ENCODE peak calls at places on chromosomes 3 and 15, in five cellular contexts. A, R, O, Z and D are unnamed samples.

GRCh38 chr15:50753463-50753862 is 12.0 kb downstream of the SPPL2A start:
- DNase-seq in R (no peak), Z (no peak), O (peak), A (no peak), D (no peak)

GRCh38 chr3:159859836-159860235 is 128.8 kb upstream of the IL12A start:
- DNase-seq in Z (no peak), O (no peak), R (no peak), A (no peak), D (no peak)

GRCh38 chr3:183629546-183630301 is 5.7 kb upstream of the KLHL24 start:
- DNase-seq in A (peak), R (no peak), Z (no peak), O (no peak), D (no peak)

GRCh38 chr3:107285197-107285596 is 92.0 kb upstream of the CCDC54 start:
- DNase-seq in R (no peak), Z (peak), O (peak), A (peak), D (peak)

GRCh38 chr3:33117461-33117860 is 3.6 kb downstream of the CRTAP start:
- DNase-seq in O (no peak), R (no peak), A (no peak), Z (no peak), D (no peak)

GRCh38 chr15:86336051-86336788 is 256.5 kb downstream of the AGBL1 start:
- DNase-seq in R (no peak), O (no peak), Z (no peak), A (no peak), D (no peak)

GRCh38 chr15:28125673-28126651 is 26.8 kb upstream of the OCA2 start:
- DNase-seq in O (peak), R (peak), A (peak), Z (no peak), D (no peak)

GRCh38 chr3:136789976-136790375 is 28.9 kb upstream of the SLC35G2 start:
- DNase-seq in Z (no peak), O (no peak), R (no peak), A (peak), D (no peak)

GRCh38 chr3:159814161-159814560 is 174.5 kb upstream of the IL12A start:
- DNase-seq in Z (peak), A (peak), R (no peak), O (peak), D (no peak)

GRCh38 chr3:42014443-42014945 is 52.6 kb upstream of the ULK4 start:
- DNase-seq in Z (no peak), R (no peak), A (peak), O (no peak), D (no peak)

GRCh38 chr3:60076307-60076706 is 1026.5 kb upstream of the CFAP20DC start:
- DNase-seq in Z (no peak), R (no peak), A (no peak), O (no peak), D (no peak)

GRCh38 chr15:56291741-56292140 is 48.1 kb upstream of the RFX7 start:
- DNase-seq in Z (no peak), A (no peak), R (no peak), O (no peak), D (no peak)

GRCh38 chr3:194572131-194572789 is 61.0 kb downstream of the TMEM44 start:
- DNase-seq in R (no peak), Z (no peak), O (peak), A (peak), D (no peak)

GRCh38 chr3:168088106-168088722 is 7.5 kb downstream of the GOLIM4 start:
- DNase-seq in Z (peak), R (no peak), O (no peak), A (peak), D (no peak)

GRCh38 chr3:33582234-33582633 is 135.8 kb downstream of the CLASP2 start:
- DNase-seq in O (no peak), R (no peak), A (peak), Z (no peak), D (no peak)

GRCh38 chr15:38945551-38946298 is 381.1 kb upstream of the RASGRP1 start:
- DNase-seq in Z (no peak), O (no peak), A (peak), R (no peak), D (no peak)

GRCh38 chr15:31360843-31361763 is 34.5 kb downstream of the KLF13 start:
- DNase-seq in Z (no peak), A (no peak), O (no peak), R (no peak), D (no peak)

GRCh38 chr15:45521596-45522167 is 873 bp downstream of the SLC30A4 start:
- DNase-seq in R (peak), A (no peak), O (no peak), Z (no peak), D (no peak)

GRCh38 chr3:74613566-74613965 is 893 bp downstream of the CNTN3 start:
- DNase-seq in A (no peak), R (no peak), O (peak), Z (no peak), D (no peak)

GRCh38 chr15:68542771-68543544 is 35.8 kb upstream of the CORO2B start:
- DNase-seq in O (peak), A (peak), Z (no peak), R (no peak), D (no peak)

GRCh38 chr3:185420762-185421161 is 57.8 kb downstream of the MAP3K13 start:
- DNase-seq in R (no peak), O (no peak), Z (no peak), A (no peak), D (no peak)

GRCh38 chr3:88000853-88001252 is 58.0 kb downstream of the CGGBP1 start:
- DNase-seq in Z (peak), O (no peak), R (peak), A (peak), D (peak)

GRCh38 chr3:7025581-7026300 is 164.8 kb downstream of the GRM7 start:
- DNase-seq in R (peak), A (no peak), Z (no peak), O (no peak), D (no peak)

GRCh38 chr15:45795487-45796069 is 160.7 kb downstream of the SQOR start:
- DNase-seq in Z (peak), O (peak), A (peak), R (peak), D (peak)

GRCh38 chr3:168165390-168166269 is 69.9 kb upstream of the GOLIM4 start:
- DNase-seq in O (peak), Z (peak), A (peak), R (peak), D (no peak)

GRCh38 chr3:75906555-75907112 is 121.3 kb upstream of the ZNF717 start:
- DNase-seq in A (peak), O (peak), R (peak), Z (peak), D (peak)

GRCh38 chr15:78763796-78764241 is 47.4 kb downstream of the ADAMTS7 start:
- DNase-seq in R (no peak), Z (no peak), A (no peak), O (no peak), D (no peak)

GRCh38 chr3:15646924-15647511 is 45.5 kb downstream of the BTD start:
- DNase-seq in R (no peak), A (peak), O (peak), Z (no peak), D (no peak)

GRCh38 chr3:175338775-175339535 is 479.8 kb downstream of the NAALADL2 start:
- DNase-seq in O (peak), Z (peak), R (no peak), A (peak), D (no peak)

GRCh38 chr3:109137766-109138165 is 1.2 kb downstream of the C3orf85 start:
- DNase-seq in R (no peak), A (no peak), Z (no peak), O (no peak), D (no peak)

GRCh38 chr15:99504823-99505551 is 60.8 kb upstream of the MEF2A start:
- DNase-seq in R (no peak), O (peak), A (peak), Z (no peak), D (no peak)

GRCh38 chr3:182704926-182705325 is 88.4 kb upstream of the ATP11B start:
- DNase-seq in A (peak), R (no peak), Z (peak), O (no peak), D (no peak)

GRCh38 chr3:194730369-194730768 is 44.7 kb downstream of the FAM43A start:
- DNase-seq in Z (no peak), R (no peak), O (no peak), A (peak), D (no peak)

GRCh38 chr3:53956591-53956990 is 64.9 kb upstream of the SELENOK start:
- DNase-seq in A (no peak), Z (no peak), R (no peak), O (no peak), D (no peak)

GRCh38 chr3:151281671-151282334 is 3.5 kb upstream of the P2RY14 start:
- DNase-seq in A (no peak), O (peak), Z (no peak), R (no peak), D (no peak)

GRCh38 chr3:45537960-45538640 is 56.5 kb upstream of the LIMD1 start:
- DNase-seq in Z (no peak), O (peak), A (no peak), R (no peak), D (no peak)

GRCh38 chr3:143935678-143936077 is 35.9 kb upstream of the DIPK2A start:
- DNase-seq in Z (no peak), A (no peak), R (no peak), O (no peak), D (no peak)

DNA sequence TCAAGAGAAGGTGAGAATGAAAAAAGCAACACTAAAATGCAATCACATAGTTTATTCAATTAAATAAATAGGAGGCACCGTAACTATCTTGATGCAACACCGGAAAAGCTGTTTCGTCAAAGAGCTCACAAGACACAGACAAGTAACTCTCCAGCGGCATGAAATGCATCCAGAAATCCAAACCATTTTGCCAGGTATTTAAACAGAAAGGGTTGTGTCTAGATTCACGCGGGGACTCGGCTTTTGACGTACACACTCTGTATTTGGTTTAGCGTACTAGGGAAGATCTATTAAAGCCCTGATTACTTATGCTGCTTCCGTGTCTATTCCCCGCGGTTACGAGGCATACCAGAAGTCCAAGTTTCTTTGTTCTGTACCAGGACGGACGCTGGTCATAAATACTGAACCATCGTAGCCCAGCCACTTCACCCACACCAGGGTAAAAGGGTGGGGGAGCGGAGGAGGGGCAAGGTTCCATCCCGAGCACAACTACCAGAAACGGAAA is 685 bp downstream of the BNIP2 start:
- DNase-seq in Z (no peak), A (no peak), R (peak), O (peak), D (no peak)
- H2BK15ac ChIP-seq in Z (no peak), A (no peak), R (no peak), O (no peak), D (no peak)

GRCh38 chr3:58357402-58357801 is 24.7 kb downstream of the PXK start:
- DNase-seq in A (no peak), Z (no peak), R (no peak), O (peak), D (no peak)

GRCh38 chr3:58353722-58354553 is 21.2 kb downstream of the PXK start:
- DNase-seq in A (peak), Z (no peak), O (peak), R (no peak), D (no peak)

GRCh38 chr3:58355174-58355573 is 22.5 kb downstream of the PXK start:
- DNase-seq in R (no peak), Z (no peak), O (no peak), A (no peak), D (no peak)

GRCh38 chr3:58358092-58358491 is 25.4 kb downstream of the PXK start:
- DNase-seq in A (no peak), O (no peak), R (no peak), Z (no peak), D (no peak)

GRCh38 chr3:58356054-58356453 is 23.4 kb downstream of the PXK start:
- DNase-seq in O (no peak), A (no peak), Z (no peak), R (no peak), D (no peak)
- H2BK15ac ChIP-seq in O (no peak), A (no peak), Z (no peak), R (no peak), D (no peak)

DNA sequence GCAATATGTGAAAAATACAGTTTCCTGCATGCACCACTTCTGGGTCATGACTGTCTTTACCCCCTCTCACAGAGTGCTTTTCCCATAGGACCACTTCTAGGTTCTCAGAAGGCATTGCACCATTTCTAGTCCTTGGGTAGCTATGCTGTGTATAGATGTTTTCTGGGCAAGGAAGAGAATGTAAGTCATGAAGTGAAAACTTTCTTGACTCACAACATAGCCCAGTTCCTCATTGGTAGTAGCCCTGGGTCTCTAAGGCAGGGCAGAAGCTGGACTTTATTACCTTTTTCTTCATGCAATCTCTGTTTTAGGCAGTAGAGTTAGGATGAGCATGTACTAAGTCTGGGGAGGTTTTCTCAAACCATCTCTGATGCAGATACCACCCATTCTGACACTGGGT is 203.1 kb downstream of the EPHB1 start:
- DNase-seq in O (no peak), Z (no peak), R (no peak), A (no peak), D (no peak)
- H2BK15ac ChIP-seq in O (no peak), Z (no peak), R (no peak), A (no peak), D (no peak)

DNA sequence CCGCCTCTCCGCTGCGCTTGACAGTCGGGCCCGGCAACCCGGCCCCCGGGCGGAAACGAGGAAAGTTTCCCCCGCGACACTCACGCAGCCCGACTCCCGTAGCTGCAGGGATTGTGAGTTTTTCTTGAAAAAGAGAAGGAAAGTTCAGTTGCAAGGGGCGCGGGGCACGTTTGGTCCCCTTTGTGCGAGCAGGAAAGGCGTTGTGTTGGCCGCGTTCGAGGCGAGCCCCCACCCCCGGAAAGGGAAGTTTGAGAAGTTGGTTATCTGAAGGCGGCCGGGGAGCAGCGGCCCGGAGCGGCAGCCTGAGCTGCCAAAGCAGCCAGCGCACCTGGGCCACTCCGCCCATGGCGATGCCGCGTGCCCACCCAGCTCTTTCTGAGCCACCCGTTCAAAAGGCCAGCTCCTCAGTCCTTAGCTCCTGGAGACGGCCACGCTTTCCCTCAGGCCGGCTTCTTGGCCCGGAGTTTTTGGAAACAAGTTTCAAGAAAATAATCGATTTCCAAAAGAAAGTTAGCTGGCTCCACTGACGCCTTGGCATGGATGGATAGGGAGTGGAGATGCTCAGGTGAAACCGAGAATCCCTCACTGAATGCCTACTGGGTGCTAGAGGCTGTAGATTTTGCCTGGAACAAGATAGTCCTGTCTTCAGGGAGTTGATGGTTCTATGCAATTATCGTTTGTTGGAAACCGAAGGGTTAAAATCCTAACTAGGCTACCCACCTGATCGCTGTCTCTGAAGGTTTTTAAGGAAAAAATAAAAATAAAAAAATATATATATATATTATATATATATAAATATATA is 832 bp downstream of the TGFBR2 start:
- DNase-seq in Z (peak), O (no peak), R (peak), A (peak), D (no peak)
- H2BK15ac ChIP-seq in Z (no peak), O (peak), R (peak), A (peak), D (no peak)

DNA sequence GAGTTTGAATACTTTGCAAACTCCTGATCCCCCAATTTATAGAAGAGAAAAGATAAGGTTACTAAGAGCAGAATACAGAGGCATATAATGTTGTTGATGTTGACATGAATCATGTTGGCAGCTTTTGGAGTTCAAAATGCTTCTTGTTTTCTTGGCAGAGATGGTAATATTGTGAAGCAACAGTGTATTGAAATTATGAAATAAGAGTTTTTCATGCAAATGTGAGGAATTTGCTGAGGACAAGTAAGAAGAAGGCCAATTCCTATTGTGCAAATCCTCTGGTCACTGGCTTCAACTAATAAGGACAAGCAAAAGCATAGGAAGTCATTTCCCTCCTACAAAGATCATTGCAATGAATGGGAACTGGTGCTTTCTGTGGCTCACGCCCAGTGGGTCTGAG is 126.9 kb upstream of the CHL1 start:
- DNase-seq in Z (no peak), O (no peak), R (no peak), A (no peak), D (no peak)
- H2BK15ac ChIP-seq in Z (no peak), O (no peak), R (no peak), A (no peak), D (no peak)

DNA sequence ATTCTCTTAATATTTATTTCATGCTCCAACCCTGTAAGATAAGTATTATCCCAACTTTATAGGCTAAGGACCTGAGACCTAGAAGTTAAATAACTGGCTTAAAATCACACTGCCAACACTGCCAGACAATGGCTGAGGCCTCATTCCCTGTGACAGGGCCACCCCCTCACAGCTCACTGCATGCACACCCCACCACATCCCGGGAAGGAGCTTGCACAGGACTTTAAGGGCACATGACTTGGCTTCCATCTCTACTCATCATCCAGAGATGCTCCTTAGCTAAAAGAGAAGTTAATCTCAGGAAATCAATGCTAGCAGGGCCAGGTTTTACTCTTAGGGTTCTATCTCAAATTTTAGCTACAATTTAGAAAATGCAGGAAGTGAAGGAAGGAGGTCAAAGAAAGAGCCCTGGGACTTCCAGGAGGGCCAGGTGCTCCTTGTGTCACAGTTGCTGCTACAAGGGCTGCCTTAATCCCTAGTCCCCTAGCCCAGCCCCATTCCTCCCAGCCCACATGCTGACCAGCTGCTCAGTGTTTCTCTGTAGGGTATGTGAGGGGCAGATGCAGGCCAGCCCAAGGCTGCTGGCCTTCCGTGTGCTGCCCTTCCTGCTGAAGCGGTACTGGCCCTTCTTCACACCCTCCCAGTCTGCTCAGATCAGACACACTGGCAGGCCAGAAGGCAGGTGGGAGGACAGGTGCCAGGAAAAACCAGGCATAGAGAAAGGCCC is 53.5 kb downstream of the WWTR1 start:
- DNase-seq in A (peak), R (no peak), O (peak), Z (peak), D (no peak)
- H2BK15ac ChIP-seq in A (no peak), R (peak), O (peak), Z (no peak), D (no peak)

GRCh38 chr15:25784141-25784540 is 79.0 kb downstream of the ATP10A start:
- DNase-seq in Z (no peak), A (no peak), O (peak), R (no peak), D (no peak)
- H2BK15ac ChIP-seq in Z (no peak), A (no peak), O (peak), R (no peak), D (no peak)

GRCh38 chr3:79551997-79552396 is 215.8 kb downstream of the ROBO1 start:
- DNase-seq in A (no peak), O (no peak), R (no peak), Z (no peak), D (no peak)
- H2BK15ac ChIP-seq in A (no peak), O (no peak), R (no peak), Z (no peak), D (no peak)